ENCODE peak calls at places on chromosome 17, in ten cellular contexts. N is ovary; F is K562; X is tibial artery; V is tibial nerve; E is cardiac muscle cell; H is heart left ventricle; B is breast epithelium; I is CD8-positive, alpha-beta T cell; D is left ventricle myocardium inferior. J is an unnamed sample.

GRCh38 chr17:17985555-17985954 is 12.9 kb downstream of the DRC3 start:
- DNase-seq in N (no peak), F (peak), X (no peak), V (no peak), E (peak), H (no peak), B (no peak), I (no peak), D (no peak), J (no peak)

GRCh38 chr17:12727881-12728280 is 61.4 kb upstream of the ARHGAP44 start:
- DNase-seq in N (no peak), F (peak), X (no peak), V (no peak), E (no peak), H (no peak), B (no peak), I (no peak), D (no peak), J (no peak)

GRCh38 chr17:8080208-8080798 is 7.2 kb downstream of the ALOX12B start:
- DNase-seq in N (no peak), F (no peak), X (no peak), V (no peak), E (no peak), H (no peak), B (no peak), I (no peak), D (no peak), J (no peak)

GRCh38 chr17:31677681-31678080 is 181.4 kb downstream of the COPRS start:
- DNase-seq in N (no peak), F (no peak), X (no peak), V (no peak), E (no peak), H (no peak), B (no peak), I (no peak), D (no peak), J (no peak)

GRCh38 chr17:348692-349425 is 3.7 kb downstream of the RPH3AL start:
- DNase-seq in N (no peak), F (no peak), X (no peak), V (peak), E (no peak), H (peak), B (peak), I (no peak), D (peak), J (no peak)

GRCh38 chr17:39683295-39683939 is 4.4 kb downstream of the PGAP3 start:
- DNase-seq in N (no peak), F (peak), X (no peak), V (no peak), E (no peak), H (no peak), B (no peak), I (no peak), D (no peak), J (no peak)

GRCh38 chr17:13114601-13115024 is 96.8 kb upstream of the ELAC2 start:
- DNase-seq in N (no peak), F (peak), X (no peak), V (peak), E (peak), H (peak), B (no peak), I (no peak), D (peak), J (no peak)

GRCh38 chr17:66474810-66475497 is 172.5 kb downstream of the PRKCA start:
- DNase-seq in N (no peak), F (no peak), X (no peak), V (no peak), E (no peak), H (no peak), B (no peak), I (no peak), D (no peak), J (no peak)

GRCh38 chr17:27570578-27570914 is 60.4 kb upstream of the LGALS9 start:
- DNase-seq in N (no peak), F (no peak), X (no peak), V (no peak), E (no peak), H (no peak), B (no peak), I (no peak), D (no peak), J (no peak)

GRCh38 chr17:32551186-32551955 is 64.6 kb downstream of the CDK5R1 start:
- DNase-seq in N (no peak), F (no peak), X (no peak), V (no peak), E (no peak), H (no peak), B (no peak), I (no peak), D (no peak), J (no peak)

GRCh38 chr17:17403899-17404576 is 72.8 kb upstream of the MED9 start:
- DNase-seq in N (no peak), F (no peak), X (no peak), V (no peak), E (no peak), H (no peak), B (no peak), I (peak), D (no peak), J (no peak)

GRCh38 chr17:80874866-80875445 is 116.7 kb upstream of the CHMP6 start:
- DNase-seq in N (no peak), F (no peak), X (no peak), V (no peak), E (no peak), H (peak), B (peak), I (no peak), D (peak), J (no peak)

GRCh38 chr17:75308732-75309629 is 19.7 kb upstream of the SLC25A19 start:
- DNase-seq in N (no peak), F (no peak), X (no peak), V (no peak), E (no peak), H (no peak), B (no peak), I (no peak), D (peak), J (no peak)

GRCh38 chr17:19021622-19022083 is 17.1 kb upstream of the FAM83G start:
- DNase-seq in N (no peak), F (peak), X (no peak), V (no peak), E (no peak), H (peak), B (no peak), I (peak), D (no peak), J (no peak)

GRCh38 chr17:17036520-17036998 is 5.7 kb upstream of the MPRIP start:
- DNase-seq in N (no peak), F (no peak), X (peak), V (no peak), E (no peak), H (peak), B (peak), I (no peak), D (no peak), J (no peak)

GRCh38 chr17:40612510-40613244 is 34.9 kb downstream of the SMARCE1 start:
- DNase-seq in N (no peak), F (no peak), X (no peak), V (no peak), E (no peak), H (no peak), B (no peak), I (peak), D (no peak), J (no peak)

GRCh38 chr17:76095943-76096342 is 7.6 kb downstream of the EXOC7 start:
- DNase-seq in N (no peak), F (no peak), X (no peak), V (no peak), E (no peak), H (no peak), B (no peak), I (no peak), D (no peak), J (no peak)

GRCh38 chr17:31251075-31251474 is 46.0 kb downstream of the OMG start:
- DNase-seq in N (no peak), F (no peak), X (no peak), V (no peak), E (no peak), H (no peak), B (no peak), I (no peak), D (no peak), J (no peak)

GRCh38 chr17:45992904-45993303 is 6.1 kb upstream of the STH start:
- DNase-seq in N (no peak), F (no peak), X (no peak), V (no peak), E (peak), H (no peak), B (no peak), I (no peak), D (no peak), J (no peak)

GRCh38 chr17:48995871-48996695 is 1.1 kb upstream of the IGF2BP1 start:
- DNase-seq in N (no peak), F (peak), X (no peak), V (no peak), E (peak), H (no peak), B (no peak), I (no peak), D (no peak), J (peak)

GRCh38 chr17:48993305-48993704 is 3.9 kb upstream of the IGF2BP1 start:
- DNase-seq in N (no peak), F (no peak), X (no peak), V (no peak), E (no peak), H (no peak), B (no peak), I (no peak), D (no peak), J (no peak)

GRCh38 chr17:48996696-48997102 is 486 bp upstream of the IGF2BP1 start:
- DNase-seq in N (no peak), F (no peak), X (no peak), V (no peak), E (no peak), H (no peak), B (no peak), I (no peak), D (no peak), J (no peak)

GRCh38 chr17:48995332-48995870 is 1.8 kb upstream of the IGF2BP1 start:
- DNase-seq in N (no peak), F (peak), X (no peak), V (no peak), E (peak), H (no peak), B (no peak), I (no peak), D (no peak), J (peak)

GRCh38 chr17:48994548-48995331 is 2.4 kb upstream of the IGF2BP1 start:
- DNase-seq in N (no peak), F (peak), X (no peak), V (no peak), E (no peak), H (no peak), B (no peak), I (no peak), D (no peak), J (peak)
- H3K27ac ChIP-seq in N (no peak), F (peak), X (no peak), V (no peak), E (peak), H (no peak), B (no peak), I (no peak), D (no peak), J (no peak)

GRCh38 chr17:7045492-7046126 is 1.7 kb upstream of the SLC16A11 start:
- DNase-seq in N (no peak), F (peak), X (no peak), V (peak), E (peak), H (no peak), B (no peak), I (peak), D (no peak), J (no peak)
- H3K4me3 ChIP-seq in N (no peak), F (no peak), X (no peak), V (no peak), E (peak), H (peak), B (no peak), I (peak), D (peak), J (peak)

GRCh38 chr17:55722742-55723487 is at the start of gene TMEM100:
- DNase-seq in N (peak), F (peak), X (peak), V (peak), E (no peak), H (peak), B (no peak), I (no peak), D (no peak), J (peak)

GRCh38 chr17:55717898-55718735 is 4.5 kb downstream of the TMEM100 start:
- DNase-seq in N (peak), F (peak), X (peak), V (peak), E (peak), H (peak), B (peak), I (peak), D (peak), J (peak)

GRCh38 chr17:55722016-55722706 is 503 bp downstream of the TMEM100 start:
- DNase-seq in N (no peak), F (no peak), X (no peak), V (no peak), E (peak), H (no peak), B (no peak), I (no peak), D (no peak), J (no peak)

GRCh38 chr17:55720917-55721836 is 1.5 kb downstream of the TMEM100 start:
- DNase-seq in N (no peak), F (no peak), X (no peak), V (no peak), E (peak), H (no peak), B (no peak), I (no peak), D (no peak), J (no peak)

GRCh38 chr17:55717432-55717831 is 5.2 kb downstream of the TMEM100 start:
- DNase-seq in N (no peak), F (no peak), X (no peak), V (no peak), E (no peak), H (no peak), B (no peak), I (no peak), D (no peak), J (no peak)
- TF ChIP-seq CTCF in N (no peak), F (no peak), X (no peak), V (no peak), E (no peak), H (no peak), B (no peak), I (no peak), D (no peak), J (no peak)

GRCh38 chr17:64083093-64083492 is 46.9 kb downstream of the ERN1 start:
- DNase-seq in N (no peak), F (no peak), X (no peak), V (no peak), E (no peak), H (no peak), B (no peak), I (no peak), D (no peak), J (no peak)
- H3K27ac ChIP-seq in N (no peak), F (peak), X (no peak), V (no peak), E (no peak), H (no peak), B (peak), I (no peak), D (no peak), J (no peak)

J was measured in right atrium auricular region.